ENCODE peak calls at places on chromosomes 2 and 18, in seven cellular contexts. C is right lobe of liver; N is HT-29; B is left kidney; J is HS-27A; W is CD8-positive, alpha-beta memory T cell; Z is CD4-positive, alpha-beta T cell. S is an unnamed sample.

GRCh38 chr2:9780368-9781130 is 62.7 kb upstream of the TAF1B start:
- DNase-seq in C (no peak), N (no peak), B (no peak), J (no peak), W (no peak), Z (no peak), S (no peak)

GRCh38 chr2:236215196-236215595 is 47.0 kb upstream of the GBX2 start:
- DNase-seq in C (no peak), N (no peak), B (no peak), J (no peak), W (no peak), Z (no peak), S (no peak)

GRCh38 chr2:3728104-3729054 is 25.0 kb downstream of the DCDC2C start:
- DNase-seq in C (no peak), N (peak; percentile 40), B (peak; percentile 83), J (no peak), W (no peak), Z (no peak), S (no peak)

GRCh38 chr18:63850636-63851035 is 36.9 kb upstream of the SERPINB2 start:
- DNase-seq in C (no peak), N (no peak), B (no peak), J (no peak), W (no peak), Z (no peak), S (no peak)

GRCh38 chr2:160582481-160583161 is 89.0 kb upstream of the RBMS1 start:
- DNase-seq in C (no peak), N (no peak), B (peak; percentile 73), J (peak; percentile 52), W (no peak), Z (no peak), S (no peak)

GRCh38 chr2:3408781-3409180 is 29.3 kb downstream of the TRAPPC12 start:
- DNase-seq in C (no peak), N (no peak), B (no peak), J (no peak), W (no peak), Z (no peak), S (no peak)

GRCh38 chr18:53268455-53268854 is 928.5 kb downstream of the DCC start:
- DNase-seq in C (no peak), N (no peak), B (peak; percentile 48), J (no peak), W (no peak), Z (no peak), S (no peak)

GRCh38 chr2:187519419-187520120 is 34.7 kb downstream of the TFPI start:
- DNase-seq in C (no peak), N (no peak), B (no peak), J (no peak), W (no peak), Z (no peak), S (no peak)

GRCh38 chr2:211093743-211094303 is 537.4 kb downstream of the CPS1 start:
- DNase-seq in C (no peak), N (peak; percentile 49), B (peak; percentile 7), J (no peak), W (no peak), Z (no peak), S (no peak)

GRCh38 chr18:60684843-60685513 is 312.4 kb upstream of the MC4R start:
- DNase-seq in C (no peak), N (peak; percentile 7), B (peak; percentile 59), J (no peak), W (no peak), Z (no peak), S (no peak)

GRCh38 chr2:129801575-129801974 is 177.9 kb upstream of the RAB6C start:
- DNase-seq in C (no peak), N (no peak), B (no peak), J (no peak), W (no peak), Z (no peak), S (no peak)

GRCh38 chr18:77127769-77128671 is 4.6 kb downstream of the MBP start:
- DNase-seq in C (peak; percentile 68), N (peak; percentile 81), B (peak; percentile 35), J (no peak), W (peak; percentile 65), Z (no peak), S (no peak)

GRCh38 chr2:62071126-62071598 is 124.8 kb upstream of the B3GNT2 start:
- DNase-seq in C (no peak), N (no peak), B (no peak), J (no peak), W (no peak), Z (no peak), S (no peak)

GRCh38 chr2:118310016-118310877 is 222.0 kb downstream of the INSIG2 start:
- DNase-seq in C (no peak), N (no peak), B (peak; percentile 81), J (no peak), W (peak; percentile 67), Z (peak; percentile 52), S (peak; percentile 51)

GRCh38 chr18:30954262-30954661 is 88.3 kb downstream of the DSC3 start:
- DNase-seq in C (no peak), N (no peak), B (no peak), J (no peak), W (no peak), Z (no peak), S (no peak)

GRCh38 chr2:32591669-32592463 is 36.0 kb upstream of the TTC27 start:
- DNase-seq in C (no peak), N (no peak), B (no peak), J (no peak), W (no peak), Z (no peak), S (no peak)

GRCh38 chr2:119647440-119648169 is 31.4 kb upstream of the TMEM177 start:
- DNase-seq in C (no peak), N (no peak), B (no peak), J (no peak), W (no peak), Z (no peak), S (no peak)

GRCh38 chr2:230305416-230306275 is 21.3 kb upstream of the SP140L start:
- DNase-seq in C (no peak), N (no peak), B (no peak), J (no peak), W (no peak), Z (no peak), S (no peak)

GRCh38 chr2:83991992-83992391 is 467.1 kb downstream of the SUCLG1 start:
- DNase-seq in C (no peak), N (no peak), B (no peak), J (no peak), W (no peak), Z (no peak), S (no peak)

GRCh38 chr18:41666251-41666650 is 288.8 kb upstream of the PIK3C3 start:
- DNase-seq in C (no peak), N (no peak), B (peak; percentile 64), J (no peak), W (no peak), Z (no peak), S (no peak)

GRCh38 chr2:96260404-96261260 is 5.2 kb downstream of the TMEM127 start:
- DNase-seq in C (peak; percentile 89), N (peak; percentile 90), B (peak; percentile 93), J (peak; percentile 87), W (no peak), Z (no peak), S (no peak)

GRCh38 chr2:239109041-239109915 is 261.4 kb downstream of the TWIST2 start:
- DNase-seq in C (peak; percentile 88), N (peak; percentile 28), B (no peak), J (no peak), W (no peak), Z (no peak), S (no peak)

GRCh38 chr18:2984703-2985261 is 28.2 kb downstream of the LPIN2 start:
- DNase-seq in C (peak; percentile 80), N (peak; percentile 82), B (no peak), J (no peak), W (no peak), Z (no peak), S (no peak)

GRCh38 chr2:116692988-116693387 is 1121.5 kb upstream of the DDX18 start:
- DNase-seq in C (no peak), N (no peak), B (no peak), J (no peak), W (no peak), Z (no peak), S (no peak)

GRCh38 chr18:47758000-47758399 is 172.5 kb downstream of the SMAD2 start:
- DNase-seq in C (no peak), N (no peak), B (no peak), J (no peak), W (no peak), Z (no peak), S (no peak)